ENCODE peak calls at places on chromosomes 1 and 21, in nine cellular contexts. K is NCI-H1105, V is ascending aorta, C is fibroblast of lung, F is kidney tubule cell, Y is T follicular helper cell, D is occipital lobe, S is OCI-LY7, T is pulmonary artery endothelial cell. U is an unnamed sample.
A peak's percentile ranks its signal among the peaks of the same experiment; 100 is the strongest.

GRCh38 chr21:37531402-37532042 is 164.9 kb downstream of the DYRK1A start:
- DNase-seq in K (no peak), V (peak; percentile 69), C (no peak), F (no peak), Y (no peak), D (no peak), S (no peak), T (no peak), U (peak; percentile 22)

GRCh38 chr1:6465461-6466005 is 440 bp downstream of the TNFRSF25 start:
- DNase-seq in K (no peak), V (no peak), C (no peak), F (no peak), Y (no peak), D (no peak), S (no peak), T (no peak), U (no peak)

GRCh38 chr21:39137248-39138186 is 45.7 kb downstream of the PSMG1 start:
- DNase-seq in K (no peak), V (no peak), C (peak; percentile 48), F (peak; percentile 14), Y (no peak), D (no peak), S (no peak), T (no peak), U (no peak)

GRCh38 chr1:198187973-198188588 is 31.3 kb downstream of the NEK7 start:
- DNase-seq in K (no peak), V (no peak), C (peak; percentile 37), F (no peak), Y (no peak), D (no peak), S (no peak), T (no peak), U (no peak)

GRCh38 chr1:147162093-147162492 is 10.2 kb downstream of the PRKAB2 start:
- DNase-seq in K (no peak), V (no peak), C (no peak), F (peak; percentile 19), Y (no peak), D (no peak), S (no peak), T (no peak), U (no peak)

GRCh38 chr1:207463021-207463420 is 8.9 kb downstream of the CR2 start:
- DNase-seq in K (no peak), V (no peak), C (peak; percentile 17), F (peak; percentile 15), Y (no peak), D (no peak), S (no peak), T (no peak), U (no peak)

GRCh38 chr1:66931548-66932124 is 6.8 kb downstream of the MIER1 start:
- DNase-seq in K (no peak), V (no peak), C (no peak), F (peak; percentile 14), Y (no peak), D (no peak), S (peak; percentile 36), T (no peak), U (no peak)

GRCh38 chr21:45995686-45996179 is 14.2 kb downstream of the COL6A1 start:
- DNase-seq in K (no peak), V (peak; percentile 61), C (no peak), F (peak; percentile 38), Y (no peak), D (no peak), S (no peak), T (no peak), U (no peak)

GRCh38 chr1:44696789-44697188 is 22.3 kb downstream of the ARMH1 start:
- DNase-seq in K (no peak), V (no peak), C (no peak), F (no peak), Y (no peak), D (no peak), S (peak; percentile 73), T (no peak), U (no peak)

GRCh38 chr1:111801071-111801850 is 45.6 kb downstream of the DDX20 start:
- DNase-seq in K (no peak), V (no peak), C (no peak), F (no peak), Y (no peak), D (no peak), S (no peak), T (no peak), U (peak; percentile 6)

GRCh38 chr1:29682171-29682917 is 446.0 kb downstream of the PTPRU start:
- DNase-seq in K (no peak), V (peak; percentile 39), C (no peak), F (no peak), Y (no peak), D (no peak), S (no peak), T (no peak), U (no peak)

GRCh38 chr1:7516341-7516740 is 254.8 kb upstream of the VAMP3 start:
- DNase-seq in K (no peak), V (no peak), C (peak; percentile 17), F (peak; percentile 8), Y (no peak), D (no peak), S (no peak), T (no peak), U (no peak)

GRCh38 chr1:105632342-105633196 is 1423.9 kb upstream of the PRMT6 start:
- DNase-seq in K (no peak), V (no peak), C (no peak), F (peak; percentile 38), Y (no peak), D (no peak), S (no peak), T (no peak), U (no peak)

GRCh38 chr1:47663286-47663685 is 225.4 kb downstream of the FOXD2 start:
- DNase-seq in K (no peak), V (peak; percentile 34), C (peak; percentile 45), F (peak; percentile 16), Y (no peak), D (no peak), S (no peak), T (no peak), U (no peak)

GRCh38 chr1:210573141-210573540 is 244.4 kb downstream of the HHAT start:
- DNase-seq in K (no peak), V (no peak), C (no peak), F (no peak), Y (no peak), D (no peak), S (no peak), T (no peak), U (no peak)

GRCh38 chr1:36542024-36542961 is 59.6 kb upstream of the CSF3R start:
- DNase-seq in K (no peak), V (peak; percentile 39), C (no peak), F (no peak), Y (no peak), D (no peak), S (no peak), T (no peak), U (no peak)

GRCh38 chr1:1285102-1285571 is 4.9 kb downstream of the SCNN1D start:
- DNase-seq in K (no peak), V (no peak), C (no peak), F (no peak), Y (no peak), D (no peak), S (no peak), T (no peak), U (no peak)

GRCh38 chr1:38076038-38076437 is 29.4 kb upstream of the POU3F1 start:
- DNase-seq in K (no peak), V (no peak), C (peak; percentile 28), F (no peak), Y (no peak), D (no peak), S (peak; percentile 4), T (no peak), U (no peak)

GRCh38 chr21:33042812-33043211 is 17.1 kb downstream of the OLIG2 start:
- DNase-seq in K (peak; percentile 24), V (no peak), C (peak; percentile 93), F (peak; percentile 94), Y (no peak), D (no peak), S (no peak), T (peak; percentile 60), U (no peak)

GRCh38 chr1:185559684-185560310 is 174.4 kb upstream of the HMCN1 start:
- DNase-seq in K (no peak), V (peak; percentile 65), C (peak; percentile 52), F (peak; percentile 83), Y (no peak), D (no peak), S (peak; percentile 2), T (no peak), U (peak; percentile 28)

GRCh38 chr1:5455056-5455455 is 537.2 kb downstream of the NPHP4 start:
- DNase-seq in K (no peak), V (no peak), C (no peak), F (peak; percentile 2), Y (no peak), D (no peak), S (no peak), T (no peak), U (no peak)

GRCh38 chr1:185938396-185938795 is 204.2 kb downstream of the HMCN1 start:
- DNase-seq in K (no peak), V (no peak), C (peak; percentile 39), F (no peak), Y (no peak), D (no peak), S (no peak), T (no peak), U (no peak)

GRCh38 chr1:27522148-27522859 is 32.3 kb upstream of the WASF2 start:
- DNase-seq in K (peak; percentile 57), V (no peak), C (peak; percentile 55), F (no peak), Y (peak; percentile 56), D (peak; percentile 69), S (no peak), T (no peak), U (peak; percentile 49)

GRCh38 chr1:205805082-205805711 is 7.8 kb downstream of the SLC41A1 start:
- DNase-seq in K (no peak), V (no peak), C (peak; percentile 20), F (peak; percentile 24), Y (no peak), D (no peak), S (no peak), T (no peak), U (no peak)

GRCh38 chr21:44722701-44723100 is 11.3 kb upstream of the TSPEAR start:
- DNase-seq in K (no peak), V (no peak), C (no peak), F (peak; percentile 45), Y (no peak), D (no peak), S (no peak), T (no peak), U (no peak)

GRCh38 chr1:152191260-152191659 is 32.2 kb upstream of the RPTN start:
- DNase-seq in K (no peak), V (no peak), C (no peak), F (no peak), Y (no peak), D (no peak), S (no peak), T (no peak), U (no peak)

GRCh38 chr1:53562983-53563379 is 103.8 kb downstream of the DMRTB1 start:
- DNase-seq in K (no peak), V (peak; percentile 57), C (no peak), F (no peak), Y (no peak), D (no peak), S (no peak), T (no peak), U (no peak)

GRCh38 chr21:40707271-40707670 is 139.7 kb downstream of the DSCAM start:
- DNase-seq in K (no peak), V (no peak), C (peak; percentile 54), F (peak; percentile 77), Y (no peak), D (no peak), S (no peak), T (no peak), U (no peak)

GRCh38 chr1:173329747-173330146 is 122.6 kb upstream of the TNFSF4 start:
- DNase-seq in K (no peak), V (no peak), C (peak; percentile 97), F (peak; percentile 60), Y (no peak), D (no peak), S (no peak), T (no peak), U (no peak)

GRCh38 chr1:234531181-234532132 is 52.5 kb upstream of the TARBP1 start:
- DNase-seq in K (no peak), V (peak; percentile 93), C (peak; percentile 89), F (peak; percentile 72), Y (no peak), D (no peak), S (no peak), T (no peak), U (peak; percentile 78)

GRCh38 chr1:246110343-246111219 is 396.5 kb downstream of the SMYD3 start:
- DNase-seq in K (no peak), V (no peak), C (peak; percentile 63), F (no peak), Y (no peak), D (no peak), S (no peak), T (no peak), U (no peak)

U was measured in C1 segment of cervical spinal cord.